ENCODE peak calls at places on chromosome 12, in seven cellular contexts. R is GM23338, O is endothelial cell of umbilical vein, N is fibroblast of lung, T is IMR-90, C is MM.1S, H is astrocyte. P is an unnamed sample. For H4K20me1, the result is how much of the 10 kb centered on the place peaks cover.

GRCh38 chr12:103673891-103674375 is 86.9 kb downstream of the STAB2 start:
- DNase-seq in T (no peak), H (no peak), C (no peak), O (no peak), N (no peak), R (no peak), P (no peak)

GRCh38 chr12:9798008-9798619 is 29.2 kb upstream of the KLRF1 start:
- DNase-seq in H (peak), O (peak), C (peak), T (peak), N (peak), R (peak), P (peak)

GRCh38 chr12:120115066-120115465 is 1.5 kb downstream of the RAB35 start:
- DNase-seq in R (no peak), N (peak), O (no peak), C (no peak), T (no peak), H (peak), P (no peak)

GRCh38 chr12:16857456-16857923 is 251.5 kb upstream of the LMO3 start:
- DNase-seq in C (peak), R (no peak), T (no peak), H (no peak), O (no peak), N (no peak), P (no peak)

GRCh38 chr12:87160848-87161601 is 868.2 kb downstream of the C12orf50 start:
- DNase-seq in H (no peak), R (no peak), O (no peak), C (no peak), N (no peak), T (no peak), P (no peak)

GRCh38 chr12:104494816-104495158 is 38.0 kb downstream of the CHST11 start:
- DNase-seq in O (no peak), R (no peak), N (no peak), T (no peak), C (peak), H (no peak), P (no peak)

GRCh38 chr12:6685814-6686213 is 3.4 kb downstream of the ZNF384 start:
- DNase-seq in N (no peak), O (no peak), T (no peak), H (no peak), R (no peak), C (no peak), P (no peak)

GRCh38 chr12:53208877-53209463 is 1.9 kb upstream of the ITGB7 start:
- DNase-seq in T (no peak), R (peak), H (no peak), N (no peak), O (no peak), C (peak), P (no peak)

GRCh38 chr12:118480235-118480634 is 103.9 kb downstream of the SUDS3 start:
- DNase-seq in N (no peak), H (no peak), C (no peak), T (no peak), O (no peak), R (no peak), P (no peak)

GRCh38 chr12:49359671-49360070 is 7.6 kb upstream of the SPATS2 start:
- DNase-seq in O (no peak), T (no peak), R (no peak), N (no peak), H (no peak), C (no peak), P (no peak)

GRCh38 chr12:128969480-128970055 is 116.3 kb downstream of the GLT1D1 start:
- DNase-seq in T (no peak), N (peak), R (peak), H (no peak), O (no peak), C (no peak), P (peak)

GRCh38 chr12:22459872-22460490 is 84.4 kb downstream of the C2CD5 start:
- DNase-seq in H (peak), R (peak), O (peak), T (peak), C (peak), N (peak), P (peak)

GRCh38 chr12:53047221-53048032 is 2.4 kb upstream of the TNS2 start:
- DNase-seq in T (peak), H (peak), C (peak), N (peak), R (peak), O (peak), P (peak)

GRCh38 chr12:116577149-116577548 is 18.0 kb downstream of the MAP1LC3B2 start:
- DNase-seq in O (no peak), T (peak), N (no peak), H (no peak), C (no peak), R (no peak), P (no peak)

GRCh38 chr12:112564160-112564559 is 145.4 kb downstream of the PTPN11 start:
- DNase-seq in T (no peak), H (no peak), N (no peak), R (peak), O (no peak), C (no peak), P (peak)

GRCh38 chr12:128829870-128830504 is 6.2 kb upstream of the SLC15A4 start:
- DNase-seq in C (peak), T (no peak), R (no peak), O (no peak), N (no peak), H (no peak), P (no peak)

GRCh38 chr12:67145692-67146091 is 123.5 kb upstream of the CAND1 start:
- DNase-seq in C (no peak), O (no peak), R (no peak), H (no peak), N (no peak), T (no peak), P (no peak)

GRCh38 chr12:92431146-92431545 is 271.6 kb upstream of the PLEKHG7 start:
- DNase-seq in N (no peak), T (no peak), C (no peak), R (peak), O (no peak), H (no peak), P (peak)

GRCh38 chr12:109561711-109562030 is 11.6 kb downstream of the MMAB start:
- DNase-seq in T (no peak), C (no peak), O (no peak), H (no peak), N (no peak), R (no peak), P (no peak)

GRCh38 chr12:131076277-131076676 is 122.6 kb downstream of the ADGRD1 start:
- DNase-seq in H (no peak), C (no peak), T (no peak), N (no peak), O (no peak), R (no peak), P (no peak)

GRCh38 chr12:102917026-102917787 is at the start of gene PAH:
- DNase-seq in N (no peak), T (no peak), H (no peak), O (no peak), R (peak), C (no peak), P (peak)

GRCh38 chr12:2356601-2357125 is 303.9 kb downstream of the CACNA1C start:
- DNase-seq in R (no peak), N (no peak), H (no peak), T (no peak), C (no peak), O (no peak), P (no peak)

GRCh38 chr12:109736552-109737108 is 23.0 kb downstream of the FAM222A start:
- DNase-seq in T (peak), R (peak), O (peak), H (peak), N (peak), C (no peak), P (peak)

GRCh38 chr12:57085999-57086950 is 2.6 kb upstream of the NAB2 start:
- DNase-seq in O (peak), H (peak), R (peak), N (peak), C (peak), T (peak), P (peak)

GRCh38 chr12:112350593-112351592 is 31.3 kb downstream of the HECTD4 start:
- DNase-seq in O (no peak), H (peak), R (no peak), C (no peak), T (no peak), N (peak), P (no peak)

GRCh38 chr12:48068457-48068856 is 37.4 kb downstream of the SENP1 start:
- DNase-seq in R (no peak), C (no peak), T (no peak), N (no peak), H (no peak), O (no peak), P (no peak)

GRCh38 chr12:14849664-14850063 is 6.3 kb upstream of the ART4 start:
- DNase-seq in R (no peak), T (peak), N (peak), H (peak), O (peak), C (no peak), P (no peak)

GRCh38 chr12:43937947-43938346 is 102.1 kb downstream of the TMEM117 start:
- DNase-seq in C (no peak), R (peak), O (peak), T (peak), N (no peak), H (no peak), P (no peak)

GRCh38 chr12:121767525-121768016 is 25.9 kb downstream of the RHOF start:
- DNase-seq in O (no peak), N (peak), T (peak), H (peak), R (no peak), C (no peak), P (no peak)

GRCh38 chr12:107462428-107463332 is 222.9 kb upstream of the PWP1 start:
- DNase-seq in C (no peak), T (no peak), R (no peak), O (no peak), N (no peak), H (no peak), P (no peak)

GRCh38 chr12:623172-623864 is 39.9 kb downstream of the NINJ2 start:
- DNase-seq in R (peak), T (no peak), C (no peak), H (no peak), N (no peak), O (no peak), P (no peak)

GRCh38 chr12:89160716-89161123 is 191.6 kb downstream of the DUSP6 start:
- DNase-seq in H (peak), R (no peak), N (peak), O (peak), T (peak), C (no peak), P (no peak)

GRCh38 chr12:105204916-105205315 is 31.1 kb downstream of the APPL2 start:
- DNase-seq in N (peak), C (no peak), H (peak), T (peak), O (peak), R (no peak), P (no peak)

GRCh38 chr12:98653866-98654493 is 8.9 kb downstream of the APAF1 start:
- DNase-seq in N (peak), T (peak), R (peak), H (peak), C (peak), O (peak), P (peak)

GRCh38 chr12:53410951-53411350 is 12.7 kb upstream of the AMHR2 start:
- DNase-seq in N (no peak), O (no peak), C (no peak), T (no peak), H (no peak), R (no peak), P (no peak)

GRCh38 chr12:114678718-114679117 is 5.3 kb downstream of the TBX3 start:
- DNase-seq in T (no peak), C (no peak), H (no peak), O (no peak), R (peak), N (no peak), P (no peak)

GRCh38 chr12:114679942-114680341 is 4.0 kb downstream of the TBX3 start:
- DNase-seq in N (no peak), C (no peak), R (no peak), H (no peak), T (no peak), O (no peak), P (no peak)

GRCh38 chr12:114678028-114678427 is 5.9 kb downstream of the TBX3 start:
- DNase-seq in N (no peak), O (no peak), C (no peak), H (no peak), T (no peak), R (no peak), P (no peak)

GRCh38 chr12:114680498-114681148 is 3.4 kb downstream of the TBX3 start:
- DNase-seq in H (no peak), C (no peak), O (no peak), R (no peak), N (no peak), T (no peak), P (no peak)

GRCh38 chr12:114679452-114679875 is 4.5 kb downstream of the TBX3 start:
- DNase-seq in R (peak), C (no peak), N (no peak), H (no peak), O (no peak), T (peak), P (peak)
- H4K20me1 ChIP-seq in R (under half), C (under half), N (under half), H (under half), O (under half), T (under half), P (half or more)

GRCh38 chr12:28088566-28089277 is 101.5 kb upstream of the CCDC91 start:
- DNase-seq in H (no peak), N (no peak), C (peak), R (no peak), O (peak), T (no peak), P (no peak)
- H2AFZ ChIP-seq in H (no peak), N (no peak), C (no peak), R (peak), O (no peak), T (no peak), P (no peak)

DNA sequence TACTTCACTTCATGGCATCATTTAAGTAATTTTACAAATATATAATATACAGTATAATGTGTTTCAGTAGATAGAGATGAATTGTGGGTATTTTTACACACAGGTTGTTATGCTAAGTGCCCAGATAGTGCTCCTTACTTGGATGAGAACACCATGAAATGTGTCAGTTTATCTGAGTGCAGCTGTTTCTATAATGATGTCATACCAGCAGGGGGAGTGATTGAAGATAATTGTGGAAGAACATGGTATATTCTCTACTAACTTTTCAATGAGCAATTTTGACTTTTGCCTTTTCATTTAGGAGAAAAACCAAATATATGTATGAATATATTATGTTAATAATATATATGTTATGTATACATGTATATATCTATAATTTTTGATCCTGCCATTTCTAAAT is 221.6 kb downstream of the LRRK2 start:
- DNase-seq in O (peak), R (peak), C (peak), T (peak), N (no peak), H (no peak), P (peak)
- TF ChIP-seq CTCF in O (peak), R (peak), C (peak), T (peak), N (peak), H (peak), P (peak)

GRCh38 chr12:46364300-46364696 is 8.3 kb downstream of the SLC38A2 start:
- DNase-seq in T (no peak), H (no peak), O (no peak), N (no peak), C (no peak), R (no peak), P (no peak)

GRCh38 chr12:46367351-46368029 is 5.1 kb downstream of the SLC38A2 start:
- DNase-seq in C (no peak), N (no peak), H (no peak), O (peak), R (no peak), T (no peak), P (no peak)

GRCh38 chr12:46364777-46365580 is 7.6 kb downstream of the SLC38A2 start:
- DNase-seq in C (no peak), N (peak), T (peak), H (peak), O (peak), R (no peak), P (no peak)

GRCh38 chr12:46366771-46367170 is 5.8 kb downstream of the SLC38A2 start:
- DNase-seq in O (no peak), N (no peak), T (no peak), C (no peak), R (no peak), H (no peak), P (no peak)

GRCh38 chr12:46365951-46366379 is 6.6 kb downstream of the SLC38A2 start:
- DNase-seq in T (no peak), R (no peak), O (no peak), C (no peak), H (no peak), N (peak), P (no peak)
- H4K20me1 ChIP-seq in T (half or more), R (half or more), O (half or more), C (under half), H (half or more), N (under half), P (half or more)

DNA sequence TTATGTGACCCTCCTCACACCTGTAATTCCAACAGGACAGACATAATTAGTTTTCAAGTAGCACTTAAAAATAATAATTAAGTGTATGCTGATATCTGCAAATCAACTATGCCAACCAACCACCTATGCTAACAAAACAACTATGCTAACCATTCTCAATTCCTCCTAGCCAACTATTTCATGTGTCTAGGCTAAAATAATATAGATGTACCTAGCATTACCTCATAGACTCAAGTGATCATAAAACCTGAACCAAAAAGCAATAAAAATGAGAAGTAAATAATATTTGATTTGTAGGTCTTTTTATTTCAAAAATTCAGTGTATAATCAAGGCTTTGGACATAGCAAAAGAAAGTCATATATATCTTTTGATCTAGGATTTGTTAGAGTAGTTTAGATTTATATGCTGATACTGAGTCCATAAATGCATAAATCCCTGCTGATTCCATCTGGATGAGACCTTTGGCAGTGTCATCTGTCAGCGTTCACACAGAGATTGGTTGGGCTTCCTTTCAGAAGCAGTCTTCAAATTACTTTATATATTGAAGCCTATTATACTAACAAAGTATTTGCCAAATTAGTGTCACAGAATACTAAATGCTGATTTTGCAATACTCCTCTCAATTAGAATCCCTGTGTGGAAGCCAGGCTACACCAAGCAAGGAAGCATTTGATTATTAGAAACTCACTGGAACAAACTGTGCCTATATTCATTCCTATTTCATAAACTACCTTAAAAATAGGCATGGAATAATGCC is 101.4 kb upstream of the PPM1H start:
- DNase-seq in O (no peak), T (no peak), H (no peak), R (no peak), N (no peak), C (no peak), P (no peak)
- H2AFZ ChIP-seq in O (no peak), T (no peak), H (no peak), R (no peak), N (no peak), C (no peak), P (no peak)

GRCh38 chr12:85156569-85156968 is 120.4 kb downstream of the LRRIQ1 start:
- DNase-seq in C (no peak), N (no peak), H (no peak), R (no peak), T (no peak), O (peak), P (no peak)

GRCh38 chr12:85157023-85157626 is 121.0 kb downstream of the LRRIQ1 start:
- DNase-seq in T (no peak), N (no peak), H (no peak), C (no peak), O (peak), R (peak), P (no peak)

DNA sequence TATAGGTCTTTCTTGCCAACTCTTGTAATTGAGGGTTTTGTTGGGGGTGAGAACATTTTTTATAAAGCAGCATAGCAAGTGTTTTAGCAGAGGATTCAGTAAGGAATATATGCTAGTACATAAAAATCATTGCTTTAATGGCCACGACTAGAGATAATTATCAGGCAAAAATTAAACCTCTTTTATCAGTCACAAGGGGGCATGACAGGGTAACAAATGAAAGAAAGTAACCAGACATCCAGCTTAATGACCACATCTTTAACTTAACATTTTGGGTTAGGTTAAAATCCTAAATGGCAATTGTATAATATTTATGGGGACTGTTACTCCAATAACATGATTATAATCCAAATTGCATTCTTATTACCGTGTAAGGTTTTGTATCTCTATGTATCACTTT is 119.6 kb downstream of the LRRIQ1 start:
- DNase-seq in C (peak), H (peak), O (peak), T (no peak), R (peak), N (peak), P (peak)
- TF ChIP-seq CTCF in C (peak), H (peak), O (peak), T (no peak), R (peak), N (peak), P (peak)

GRCh38 chr12:8453796-8454195 is 2.0 kb upstream of the CLEC6A start:
- DNase-seq in T (no peak), N (no peak), C (no peak), R (peak), O (no peak), H (no peak), P (no peak)

GRCh38 chr12:8455727-8456360 is at the start of gene CLEC6A:
- DNase-seq in N (no peak), R (no peak), H (no peak), C (no peak), T (no peak), O (no peak), P (no peak)

GRCh38 chr12:8452036-8452435 is 3.7 kb upstream of the CLEC6A start:
- DNase-seq in T (no peak), O (no peak), R (no peak), H (no peak), C (no peak), N (no peak), P (no peak)

GRCh38 chr12:8455281-8455680 is 481 bp upstream of the CLEC6A start:
- DNase-seq in R (no peak), C (no peak), N (no peak), T (no peak), O (no peak), H (no peak), P (no peak)

GRCh38 chr12:8452976-8453616 is 2.7 kb upstream of the CLEC6A start:
- DNase-seq in N (no peak), C (no peak), O (no peak), T (no peak), H (no peak), R (no peak), P (no peak)
- H4K20me1 ChIP-seq in N (under half), C (under half), O (under half), T (under half), H (under half), R (under half), P (under half)

GRCh38 chr12:75714462-75715322 is 203.3 kb upstream of the KRR1 start:
- DNase-seq in T (peak), N (peak), H (no peak), R (no peak), C (no peak), O (peak), P (no peak)

GRCh38 chr12:75715682-75716081 is 204.3 kb upstream of the KRR1 start:
- DNase-seq in O (no peak), R (no peak), C (no peak), H (no peak), T (no peak), N (no peak), P (no peak)

GRCh38 chr12:75717902-75718301 is 206.5 kb upstream of the KRR1 start:
- DNase-seq in H (no peak), O (no peak), C (no peak), N (no peak), T (no peak), R (no peak), P (no peak)

GRCh38 chr12:75713434-75713833 is 202.0 kb upstream of the KRR1 start:
- DNase-seq in H (no peak), N (no peak), R (no peak), T (no peak), O (no peak), C (no peak), P (no peak)

GRCh38 chr12:75715323-75715644 is 203.9 kb upstream of the KRR1 start:
- DNase-seq in T (no peak), N (no peak), O (no peak), H (no peak), R (no peak), C (no peak), P (no peak)
- H2AFZ ChIP-seq in T (no peak), N (no peak), O (no peak), H (no peak), R (no peak), C (no peak), P (no peak)

P was measured in neural progenitor cell.